ENCODE peak calls at places on chromosome 1, in seven cellular contexts. V is endothelial cell of umbilical vein, N is NAMALWA, Q is left ventricle myocardium inferior, U is fibroblast of the conjunctiva, O is H4, F is T-helper 9 cell. C is an unnamed sample.

GRCh38 chr1:203610061-203610460 is 16.6 kb upstream of the ATP2B4 start:
- DNase-seq in U (no peak), F (no peak), V (no peak), N (no peak), O (no peak), Q (no peak), C (no peak)

GRCh38 chr1:81584398-81584797 is 216.3 kb upstream of the ADGRL2 start:
- DNase-seq in U (no peak), O (no peak), Q (no peak), F (no peak), N (no peak), V (no peak), C (no peak)

GRCh38 chr1:160640359-160641123 is 6.3 kb downstream of the SLAMF1 start:
- DNase-seq in N (no peak), F (no peak), V (no peak), O (no peak), U (no peak), Q (no peak), C (no peak)

GRCh38 chr1:40915581-40915980 is 53.4 kb upstream of the CITED4 start:
- DNase-seq in V (no peak), U (no peak), Q (no peak), F (no peak), O (no peak), N (no peak), C (no peak)

GRCh38 chr1:62436039-62436465 is 797 bp upstream of the USP1 start:
- DNase-seq in U (no peak), V (no peak), F (peak), N (no peak), Q (peak), O (no peak), C (no peak)

GRCh38 chr1:18998016-18998724 is 41.7 kb upstream of the IFFO2 start:
- DNase-seq in O (peak), V (no peak), U (no peak), N (no peak), Q (no peak), F (no peak), C (no peak)

GRCh38 chr1:45246760-45247159 is 40.4 kb upstream of the ZSWIM5 start:
- DNase-seq in Q (no peak), N (no peak), V (peak), U (peak), F (no peak), O (peak), C (no peak)

GRCh38 chr1:43947890-43948437 is 1.2 kb downstream of the IPO13 start:
- DNase-seq in V (peak), F (no peak), O (no peak), N (no peak), U (no peak), Q (no peak), C (no peak)

GRCh38 chr1:67896826-67897225 is 63.6 kb upstream of the GNG12 start:
- DNase-seq in U (no peak), O (no peak), N (no peak), Q (no peak), F (no peak), V (peak), C (no peak)

GRCh38 chr1:152141971-152142584 is 16.9 kb downstream of the RPTN start:
- DNase-seq in U (peak), F (no peak), N (peak), O (peak), V (peak), Q (peak), C (peak)

GRCh38 chr1:205791568-205792180 is 16.4 kb upstream of the RAB29 start:
- DNase-seq in O (no peak), F (peak), N (peak), Q (peak), V (peak), U (no peak), C (peak)